ENCODE peak calls at places on chromosomes 3 and 15, in five cellular contexts. P is neuronal stem cell, T is mammary epithelial cell, A is PC-3, X is HCT116. E is an unnamed sample.

GRCh38 chr3:158791259-158791920 is 10.5 kb upstream of the MFSD1 start:
- DNase-seq in X (peak; percentile 48), T (peak; percentile 46), A (peak; percentile 78), P (peak; percentile 50), E (peak; percentile 92)

GRCh38 chr15:94336817-94337537 is 105.6 kb downstream of the MCTP2 start:
- DNase-seq in T (no peak), X (no peak), A (no peak), P (no peak), E (no peak)

GRCh38 chr15:35674873-35675781 is 129.2 kb upstream of the DPH6 start:
- DNase-seq in T (no peak), X (no peak), A (no peak), P (no peak), E (peak; percentile 68)

GRCh38 chr15:34023932-34024331 is 15.1 kb downstream of the AVEN start:
- DNase-seq in A (no peak), X (no peak), T (no peak), P (no peak), E (peak; percentile 43)

GRCh38 chr3:107988464-107989156 is 102.2 kb downstream of the CD47 start:
- DNase-seq in X (no peak), T (peak; percentile 64), A (peak; percentile 90), P (no peak), E (peak; percentile 84)

GRCh38 chr3:42526616-42527367 is 24.3 kb downstream of the VIPR1 start:
- DNase-seq in P (no peak), X (no peak), A (no peak), T (no peak), E (no peak)

GRCh38 chr15:28109626-28110415 is 10.7 kb upstream of the OCA2 start:
- DNase-seq in X (no peak), A (no peak), P (no peak), T (no peak), E (no peak)

GRCh38 chr3:16379838-16380237 is 114.8 kb downstream of the OXNAD1 start:
- DNase-seq in T (no peak), P (no peak), A (no peak), X (no peak), E (no peak)

GRCh38 chr3:105773291-105773690 is 95.5 kb downstream of the CBLB start:
- DNase-seq in P (no peak), A (no peak), X (no peak), T (no peak), E (no peak)

GRCh38 chr3:105774444-105775180 is 94.2 kb downstream of the CBLB start:
- DNase-seq in T (no peak), P (no peak), A (no peak), X (no peak), E (no peak)

GRCh38 chr3:105772635-105773034 is 96.2 kb downstream of the CBLB start:
- DNase-seq in P (no peak), A (no peak), X (no peak), T (no peak), E (no peak)

GRCh38 chr3:105780114-105780513 is 88.7 kb downstream of the CBLB start:
- DNase-seq in P (no peak), A (no peak), X (no peak), T (peak; percentile 44), E (peak; percentile 59)

DNA sequence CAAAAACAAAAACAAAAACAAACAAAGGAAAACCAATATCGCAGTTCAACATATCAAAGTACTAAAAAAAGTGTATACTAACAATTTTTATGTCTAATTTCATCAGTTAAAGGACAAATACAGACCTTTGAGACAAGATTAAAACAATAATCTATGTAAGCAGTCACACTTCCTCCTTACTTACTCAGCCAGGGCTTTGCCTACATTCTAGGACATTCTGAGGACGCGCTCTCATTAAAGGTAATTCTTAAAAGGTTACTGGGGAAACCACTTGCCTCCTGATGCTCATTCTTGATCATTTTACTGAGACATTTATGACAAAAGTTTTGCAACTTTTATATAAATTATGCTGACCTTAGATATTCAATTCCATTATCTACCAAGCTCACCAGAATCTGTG is 93.4 kb downstream of the CBLB start:
- DNase-seq in P (no peak), T (no peak), X (no peak), A (no peak), E (no peak)
- H3K4me2 ChIP-seq in P (no peak overlapping the region), T (no peak overlapping the region), X (no peak overlapping the region), A (no peak overlapping the region), E (no peak overlapping the region)

GRCh38 chr3:52402706-52403270 is 42.1 kb downstream of the SEMA3G start:
- DNase-seq in X (no peak), P (no peak), T (no peak), A (no peak), E (no peak)

GRCh38 chr3:52403955-52404354 is 40.9 kb downstream of the SEMA3G start:
- DNase-seq in X (no peak), T (no peak), P (no peak), A (no peak), E (no peak)

GRCh38 chr3:52404391-52404790 is 40.5 kb downstream of the SEMA3G start:
- DNase-seq in A (no peak), X (no peak), P (no peak), T (no peak), E (no peak)

GRCh38 chr3:52402101-52402521 is 42.8 kb downstream of the SEMA3G start:
- DNase-seq in T (no peak), A (no peak), P (no peak), X (no peak), E (no peak)

DNA sequence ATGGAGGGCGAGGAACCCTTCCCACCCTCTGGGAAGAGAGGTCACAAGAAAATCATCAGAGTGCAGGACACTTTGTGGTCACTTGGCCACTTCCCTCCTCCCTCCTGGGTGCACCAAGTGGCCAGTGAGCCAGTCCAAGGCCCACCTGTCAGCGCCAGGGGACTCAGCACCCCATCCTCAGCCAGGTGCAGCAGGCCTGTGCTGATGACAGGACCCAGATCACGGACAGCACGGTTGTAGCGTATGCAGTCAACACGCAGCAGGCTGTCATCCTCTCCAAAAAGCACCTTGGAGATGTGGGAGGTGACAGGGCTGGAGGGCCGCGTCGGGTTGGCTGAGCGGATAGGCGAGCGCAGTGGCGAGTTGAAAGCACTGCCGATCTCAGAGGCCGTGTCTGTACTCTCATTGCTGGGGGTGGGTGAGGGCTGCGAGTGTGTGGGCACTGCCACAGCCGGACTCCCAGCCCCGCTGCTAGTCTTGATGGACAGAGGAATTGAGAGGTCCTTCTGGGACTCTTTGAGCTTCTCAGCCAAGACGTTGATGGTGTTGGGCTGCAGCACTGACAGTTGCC is 41.5 kb downstream of the SEMA3G start:
- DNase-seq in X (no peak), A (no peak), T (no peak), P (no peak), E (no peak)
- H3K36me3 ChIP-seq in X (peaks cover 67% of the 10 kb centered on the region), A (peaks cover 63% of the 10 kb centered on the region), T (peaks cover 45% of the 10 kb centered on the region), P (peaks cover 73% of the 10 kb centered on the region), E (peaks cover 6% of the 10 kb centered on the region)

GRCh38 chr3:178967184-178967532 is 104.5 kb downstream of the ZMAT3 start:
- DNase-seq in P (no peak), A (no peak), X (no peak), T (no peak), E (peak; percentile 20)
- H3K4me3 ChIP-seq in P (no peak overlapping the region), A (no peak overlapping the region), X (no peak overlapping the region), T (no peak overlapping the region), E (peak overlapping the region; percentile 58)

GRCh38 chr15:70182858-70183695 is 85.4 kb upstream of the TLE3 start:
- DNase-seq in T (peak; percentile 21), P (no peak), A (peak; percentile 40), X (no peak), E (no peak)

GRCh38 chr15:70180186-70180875 is 82.6 kb upstream of the TLE3 start:
- DNase-seq in A (no peak), P (no peak), T (no peak), X (no peak), E (no peak)

GRCh38 chr15:70178335-70179084 is 80.8 kb upstream of the TLE3 start:
- DNase-seq in A (no peak), X (no peak), T (no peak), P (no peak), E (no peak)

GRCh38 chr15:70179309-70179892 is 81.7 kb upstream of the TLE3 start:
- DNase-seq in A (no peak), P (no peak), X (no peak), T (no peak), E (no peak)

DNA sequence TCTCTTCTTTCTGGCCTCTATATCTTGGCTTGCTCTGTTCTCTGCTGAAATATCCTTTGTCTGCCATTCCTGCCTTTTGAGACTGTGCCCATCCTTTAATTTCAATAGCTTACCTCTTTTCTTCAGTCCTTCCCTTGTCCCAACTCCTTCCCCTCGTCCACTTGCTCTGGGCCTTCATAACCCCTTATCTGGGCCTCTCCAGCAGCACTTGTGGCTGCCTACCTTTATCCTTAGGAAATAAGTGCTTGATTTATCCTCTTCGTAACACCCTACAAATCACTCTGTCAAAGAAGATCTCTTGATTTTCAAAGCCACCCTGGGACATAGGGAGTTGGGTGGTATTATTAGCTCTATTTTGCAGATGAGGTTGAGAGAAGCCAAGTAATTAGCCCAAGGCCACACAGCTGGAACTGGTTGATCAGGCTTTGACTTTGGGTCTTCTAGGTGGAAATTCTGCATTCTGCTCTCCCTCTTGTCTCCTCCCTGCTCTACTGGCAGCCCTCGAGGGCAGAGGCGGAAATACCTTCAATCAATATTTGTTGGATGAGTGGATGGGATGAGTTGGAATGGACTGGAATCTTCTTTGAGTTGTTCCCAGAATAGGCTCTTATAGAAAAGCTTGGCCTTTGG is 84.0 kb upstream of the TLE3 start:
- DNase-seq in P (no peak), X (no peak), A (no peak), T (no peak), E (no peak)
- H3K4me2 ChIP-seq in P (no peak overlapping the region), X (no peak overlapping the region), A (no peak overlapping the region), T (no peak overlapping the region), E (no peak overlapping the region)

DNA sequence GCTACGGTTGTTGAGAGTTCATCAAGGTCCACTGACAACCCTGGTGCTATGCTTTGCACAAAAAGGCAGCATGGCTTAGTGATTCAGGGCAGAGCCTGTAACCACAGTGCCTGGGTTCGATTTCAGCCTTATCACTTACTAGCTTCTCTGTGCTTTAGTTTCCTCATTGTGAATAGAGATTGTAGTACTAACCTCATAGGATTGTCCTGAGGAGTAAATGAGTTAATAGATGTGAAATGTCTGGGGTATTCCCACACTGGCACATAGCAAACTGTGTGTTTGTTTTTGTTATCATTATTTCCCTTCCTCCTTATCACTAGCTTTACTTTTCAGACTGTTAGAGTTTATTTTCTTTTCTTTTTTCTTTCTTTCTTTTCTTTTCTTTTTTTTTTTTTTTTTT is 16.3 kb downstream of the CRTAP start:
- DNase-seq in P (no peak), A (no peak), X (no peak), T (no peak), E (no peak)
- H3K36me3 ChIP-seq in P (peaks cover 11% of the 10 kb centered on the region), A (peaks cover 62% of the 10 kb centered on the region), X (peaks cover 21% of the 10 kb centered on the region), T (peaks cover 38% of the 10 kb centered on the region), E (peaks cover 30% of the 10 kb centered on the region)

DNA sequence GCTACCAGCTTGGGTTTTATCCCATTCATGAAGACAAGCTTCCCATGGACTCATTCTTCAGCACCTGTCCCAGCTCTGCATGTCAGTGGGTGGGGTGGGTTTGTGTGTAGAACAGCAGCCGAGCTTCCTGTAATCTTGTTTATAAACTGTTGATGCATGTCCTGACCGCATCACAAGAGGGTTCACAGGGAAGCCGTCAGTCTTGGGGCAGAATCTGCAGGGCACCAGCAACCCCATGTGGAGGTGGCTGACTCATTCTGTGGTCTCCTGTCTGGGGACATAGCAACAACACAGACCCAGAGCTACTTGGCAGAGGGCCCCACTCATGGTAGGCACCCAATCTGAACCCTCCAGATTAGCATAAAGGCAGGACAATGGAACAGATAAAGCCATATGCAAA is 35.6 kb downstream of the DAPK2 start:
- DNase-seq in A (peak; percentile 79), T (peak; percentile 95), X (peak; percentile 69), P (no peak), E (peak; percentile 93)
- H3K4me3 ChIP-seq in A (no peak overlapping the region), T (no peak overlapping the region), X (no peak overlapping the region), P (no peak overlapping the region), E (no peak overlapping the region)